ENCODE peak calls at places on chromosomes 13 and 19, in nine cellular contexts. T, I, Z, B, L, A, O, M and N are unnamed samples.
A peak's percentile ranks its signal among the peaks of the same experiment; 100 is the strongest.

GRCh38 chr19:13817615-13818371 is 22.6 kb downstream of the ZSWIM4 start:
- DNase-seq in I (no peak), L (no peak), Z (no peak), O (no peak), A (no peak), M (no peak), B (no peak), T (peak; percentile 90), N (no peak)

GRCh38 chr19:19386373-19386869 is 19.1 kb upstream of the GATAD2A start:
- DNase-seq in T (no peak), M (no peak), I (peak; percentile 34), L (no peak), Z (no peak), A (no peak), O (no peak), B (no peak), N (no peak)

GRCh38 chr13:79393564-79394249 is 12.3 kb downstream of the RBM26 start:
- DNase-seq in L (no peak), Z (no peak), A (no peak), I (no peak), T (no peak), B (no peak), M (no peak), O (peak; percentile 93), N (peak; percentile 17)

GRCh38 chr19:31531326-31531725 is 182.1 kb upstream of the TSHZ3 start:
- DNase-seq in I (no peak), B (no peak), M (no peak), L (no peak), Z (no peak), A (no peak), O (no peak), T (no peak), N (no peak)

GRCh38 chr13:45474584-45475454 is 10.1 kb downstream of the COG3 start:
- DNase-seq in O (no peak), Z (no peak), A (no peak), L (no peak), I (no peak), T (no peak), B (no peak), M (no peak), N (no peak)

GRCh38 chr19:39506944-39507714 is 7.8 kb upstream of the SELENOV start:
- DNase-seq in B (no peak), Z (no peak), M (no peak), L (peak; percentile 32), O (peak; percentile 60), I (peak; percentile 23), T (peak; percentile 96), A (peak; percentile 70), N (no peak)

GRCh38 chr19:7751157-7751783 is 3.9 kb upstream of the CD209 start:
- DNase-seq in Z (no peak), B (no peak), A (no peak), O (no peak), L (no peak), I (no peak), T (no peak), M (no peak), N (no peak)

GRCh38 chr13:99119686-99120085 is 81.0 kb upstream of the UBAC2 start:
- DNase-seq in A (no peak), B (no peak), T (no peak), L (no peak), O (no peak), M (no peak), I (no peak), Z (no peak), N (no peak)

GRCh38 chr13:46010148-46010547 is 42.4 kb downstream of the ZC3H13 start:
- DNase-seq in M (no peak), L (no peak), I (no peak), T (no peak), O (no peak), Z (no peak), B (no peak), A (peak; percentile 25), N (no peak)

GRCh38 chr13:87661471-87661870 is 9.7 kb upstream of the SLITRK5 start:
- DNase-seq in L (no peak), O (no peak), M (no peak), T (no peak), A (peak; percentile 69), Z (no peak), B (no peak), I (no peak), N (no peak)

GRCh38 chr13:40502236-40502635 is 164.2 kb downstream of the FOXO1 start:
- DNase-seq in B (no peak), Z (no peak), A (no peak), L (no peak), T (no peak), M (no peak), I (no peak), O (no peak), N (no peak)

GRCh38 chr13:76887070-76887563 is 912 bp upstream of the KCTD12 start:
- DNase-seq in B (peak; percentile 31), L (no peak), I (no peak), T (no peak), M (no peak), A (no peak), O (no peak), Z (no peak), N (no peak)

GRCh38 chr13:23915308-23915707 is 18.0 kb upstream of the C1QTNF9B start:
- DNase-seq in O (peak; percentile 8), B (no peak), A (no peak), M (peak; percentile 24), I (no peak), L (no peak), Z (no peak), T (no peak), N (no peak)

GRCh38 chr19:29216021-29216420 is 3.1 kb upstream of the UQCRFS1 start:
- DNase-seq in T (no peak), M (no peak), B (no peak), A (no peak), O (no peak), I (no peak), L (no peak), Z (no peak), N (no peak)

GRCh38 chr19:31351212-31352193 is 2.3 kb upstream of the TSHZ3 start:
- DNase-seq in M (no peak), T (peak; percentile 95), L (no peak), B (peak; percentile 51), Z (peak; percentile 90), O (no peak), A (peak; percentile 55), I (no peak), N (peak; percentile 56)

GRCh38 chr13:94662274-94662945 is 49.9 kb downstream of the SOX21 start:
- DNase-seq in I (no peak), O (no peak), M (no peak), L (no peak), T (no peak), B (no peak), A (no peak), Z (no peak), N (no peak)

GRCh38 chr19:38739440-38740251 is 4.6 kb downstream of the CAPN12 start:
- DNase-seq in M (no peak), B (no peak), L (no peak), T (peak; percentile 81), A (no peak), Z (no peak), I (no peak), O (no peak), N (no peak)